ENCODE peak calls at places on chromosomes 3 and 15, in seven cellular contexts. W is H1, J is OCI-LY7, V is neuronal stem cell, Y is SK-N-SH, D is neural progenitor cell, S is H9. X is an unnamed sample.

GRCh38 chr3:877001-877400 is 215.8 kb upstream of the CNTN6 start:
- DNase-seq in W (no peak), J (no peak), V (no peak), Y (no peak), D (no peak), S (no peak), X (no peak)

GRCh38 chr3:100216713-100217112 is 44.1 kb upstream of the TBC1D23 start:
- DNase-seq in W (no peak), J (no peak), V (no peak), Y (no peak), D (no peak), S (no peak), X (no peak)

GRCh38 chr15:68921926-68922325 is 8.4 kb upstream of the SPESP1 start:
- DNase-seq in W (no peak), J (no peak), V (no peak), Y (no peak), D (no peak), S (no peak), X (no peak)

GRCh38 chr3:123880998-123881561 is 3.1 kb downstream of the MYLK start:
- DNase-seq in W (no peak), J (no peak), V (no peak), Y (peak), D (peak), S (peak), X (peak)

GRCh38 chr15:88243895-88244787 is 12.4 kb downstream of the NTRK3 start:
- DNase-seq in W (no peak), J (peak), V (peak), Y (peak), D (peak), S (peak), X (peak)

GRCh38 chr3:152937234-152937633 is 102.3 kb downstream of the P2RY1 start:
- DNase-seq in W (no peak), J (no peak), V (no peak), Y (no peak), D (no peak), S (no peak), X (no peak)

GRCh38 chr15:65404196-65404872 is 18.4 kb downstream of the IGDCC4 start:
- DNase-seq in W (no peak), J (no peak), V (no peak), Y (no peak), D (peak), S (peak), X (no peak)

GRCh38 chr3:46695177-46695961 is 1.9 kb upstream of the ALS2CL start:
- DNase-seq in W (no peak), J (peak), V (no peak), Y (peak), D (peak), S (peak), X (peak)

GRCh38 chr15:64305261-64305660 is 50.7 kb downstream of the CSNK1G1 start:
- DNase-seq in W (no peak), J (no peak), V (no peak), Y (no peak), D (peak), S (no peak), X (no peak)

GRCh38 chr3:141379250-141379872 is 11.1 kb downstream of the ZBTB38 start:
- DNase-seq in W (no peak), J (peak), V (no peak), Y (no peak), D (no peak), S (no peak), X (no peak)

GRCh38 chr3:146554168-146554760 is 9.9 kb upstream of the PLSCR1 start:
- DNase-seq in W (no peak), J (no peak), V (no peak), Y (no peak), D (no peak), S (no peak), X (no peak)
- H3K4me2 ChIP-seq in W (no peak), J (no peak), V (no peak), Y (no peak), D (no peak), S (no peak), X (no peak)

GRCh38 chr3:115862824-115863223 is 239.5 kb downstream of the GAP43 start:
- DNase-seq in W (no peak), J (no peak), V (no peak), Y (no peak), D (peak), S (peak), X (no peak)
- H3K4me2 ChIP-seq in W (peak), J (no peak), V (no peak), Y (no peak), D (peak), S (peak), X (no peak)

DNA sequence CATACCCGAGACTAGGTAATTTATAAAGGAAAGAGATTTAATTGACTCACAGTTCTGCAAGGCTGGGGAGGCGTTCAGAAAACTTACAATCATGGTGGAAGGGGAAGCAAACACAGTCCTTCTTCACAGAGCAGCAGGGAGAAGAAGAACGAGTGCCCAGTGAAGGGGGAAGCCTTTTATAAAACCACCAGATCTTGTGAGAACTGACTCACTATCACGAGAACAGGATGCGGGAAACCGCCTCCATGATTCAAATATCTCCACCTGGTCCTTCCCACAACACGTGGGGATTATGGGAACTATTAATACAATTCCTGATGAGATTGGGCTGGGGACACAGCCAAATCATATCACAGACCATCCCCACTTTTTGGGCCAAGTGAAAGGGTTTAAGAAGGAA is 58.8 kb upstream of the CTXND1 start:
- DNase-seq in W (no peak), J (no peak), V (no peak), Y (no peak), D (no peak), S (no peak), X (no peak)
- H3K4me2 ChIP-seq in W (no peak), J (no peak), V (no peak), Y (no peak), D (no peak), S (no peak), X (no peak)

GRCh38 chr3:48118928-48119327 is 69.3 kb downstream of the CDC25A start:
- DNase-seq in W (no peak), J (no peak), V (no peak), Y (no peak), D (no peak), S (no peak), X (no peak)

GRCh38 chr3:48122504-48122903 is 65.7 kb downstream of the CDC25A start:
- DNase-seq in W (no peak), J (no peak), V (no peak), Y (no peak), D (no peak), S (no peak), X (no peak)

GRCh38 chr3:48120223-48120622 is 68.0 kb downstream of the CDC25A start:
- DNase-seq in W (no peak), J (no peak), V (no peak), Y (no peak), D (no peak), S (no peak), X (no peak)

GRCh38 chr3:48119495-48120193 is 68.6 kb downstream of the CDC25A start:
- DNase-seq in W (no peak), J (no peak), V (no peak), Y (no peak), D (no peak), S (no peak), X (no peak)

GRCh38 chr3:48118322-48118721 is 69.9 kb downstream of the CDC25A start:
- DNase-seq in W (no peak), J (no peak), V (no peak), Y (no peak), D (peak), S (no peak), X (no peak)
- H3K4me2 ChIP-seq in W (no peak), J (no peak), V (no peak), Y (no peak), D (peak), S (no peak), X (no peak)

DNA sequence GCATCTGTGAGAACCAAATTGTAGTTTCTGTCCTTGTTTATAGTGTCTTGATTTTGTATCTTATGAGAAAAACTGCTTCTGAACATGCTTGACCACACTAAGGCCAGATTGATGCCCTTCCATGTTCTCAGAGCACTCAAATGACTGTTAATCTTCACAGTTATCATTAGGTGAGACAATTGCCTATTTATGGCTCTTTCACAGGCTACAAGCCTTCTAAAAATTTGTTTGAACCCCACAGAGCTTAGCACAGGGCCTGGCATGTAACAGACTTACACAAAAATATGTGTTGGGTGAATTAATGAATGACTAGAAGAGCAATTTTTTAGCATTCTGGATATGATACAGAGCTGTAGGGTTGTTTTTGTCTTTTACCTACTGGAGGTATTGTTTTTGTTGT is 43.1 kb downstream of the BTLA start:
- DNase-seq in W (no peak), J (no peak), V (no peak), Y (no peak), D (no peak), S (no peak), X (no peak)
- H3K4me2 ChIP-seq in W (no peak), J (no peak), V (no peak), Y (no peak), D (no peak), S (no peak), X (no peak)